ENCODE peak calls at places on chromosomes 4 and X, in seven cellular contexts. One of them, this sample, is unnamed.

GRCh38 chr4:41530741-41531140 is 7.2 kb upstream of the LIMCH1 start:
- DNase-seq in heart right ventricle: no peak
- DNase-seq in transverse colon: no peak
- DNase-seq in foreskin keratinocyte: no peak
- DNase-seq in neural progenitor cell: no peak
- DNase-seq in fibroblast of mammary gland: no peak
- DNase-seq in fibroblast of the aortic adventitia: no peak
- DNase-seq in this sample: no peak

GRCh38 chr4:3145251-3145908 is 70.9 kb downstream of the HTT start:
- DNase-seq in heart right ventricle: no peak
- DNase-seq in transverse colon: no peak
- DNase-seq in foreskin keratinocyte: no peak
- DNase-seq in neural progenitor cell: no peak
- DNase-seq in fibroblast of mammary gland: peak
- DNase-seq in fibroblast of the aortic adventitia: peak
- DNase-seq in this sample: no peak

GRCh38 chr4:3013839-3014350 is 50.5 kb downstream of the GRK4 start:
- DNase-seq in heart right ventricle: no peak
- DNase-seq in transverse colon: no peak
- DNase-seq in foreskin keratinocyte: no peak
- DNase-seq in neural progenitor cell: no peak
- DNase-seq in fibroblast of mammary gland: no peak
- DNase-seq in fibroblast of the aortic adventitia: no peak
- DNase-seq in this sample: no peak

GRCh38 chr4:24583451-24584174 is 741 bp downstream of the DHX15 start:
- DNase-seq in heart right ventricle: peak
- DNase-seq in transverse colon: peak
- DNase-seq in foreskin keratinocyte: peak
- DNase-seq in neural progenitor cell: peak
- DNase-seq in fibroblast of mammary gland: peak
- DNase-seq in fibroblast of the aortic adventitia: peak
- DNase-seq in this sample: peak

GRCh38 chrX:41677661-41678060 is 11.1 kb upstream of the GPR34 start:
- DNase-seq in heart right ventricle: no peak
- DNase-seq in transverse colon: no peak
- DNase-seq in foreskin keratinocyte: no peak
- DNase-seq in neural progenitor cell: no peak
- DNase-seq in fibroblast of mammary gland: no peak
- DNase-seq in fibroblast of the aortic adventitia: no peak
- DNase-seq in this sample: no peak

GRCh38 chrX:71103110-71103983 is 3.2 kb downstream of the CXorf65 start:
- DNase-seq in heart right ventricle: no peak
- DNase-seq in transverse colon: peak
- DNase-seq in foreskin keratinocyte: no peak
- DNase-seq in neural progenitor cell: peak
- DNase-seq in fibroblast of mammary gland: no peak
- DNase-seq in fibroblast of the aortic adventitia: no peak
- DNase-seq in this sample: peak

GRCh38 chr4:153138736-153139135 is 65.5 kb upstream of the TRIM2 start:
- DNase-seq in heart right ventricle: no peak
- DNase-seq in transverse colon: no peak
- DNase-seq in foreskin keratinocyte: no peak
- DNase-seq in neural progenitor cell: no peak
- DNase-seq in fibroblast of mammary gland: no peak
- DNase-seq in fibroblast of the aortic adventitia: no peak
- DNase-seq in this sample: no peak

GRCh38 chr4:13093170-13093569 is 391.0 kb downstream of the RAB28 start:
- DNase-seq in heart right ventricle: no peak
- DNase-seq in transverse colon: no peak
- DNase-seq in foreskin keratinocyte: no peak
- DNase-seq in neural progenitor cell: no peak
- DNase-seq in fibroblast of mammary gland: no peak
- DNase-seq in fibroblast of the aortic adventitia: no peak
- DNase-seq in this sample: no peak

GRCh38 chr4:113153529-113154101 is 104.2 kb downstream of the ANK2 start:
- DNase-seq in heart right ventricle: no peak
- DNase-seq in transverse colon: no peak
- DNase-seq in foreskin keratinocyte: no peak
- DNase-seq in neural progenitor cell: no peak
- DNase-seq in fibroblast of mammary gland: no peak
- DNase-seq in fibroblast of the aortic adventitia: no peak
- DNase-seq in this sample: no peak

GRCh38 chr4:182803235-182803634 is 114.0 kb downstream of the DCTD start:
- DNase-seq in heart right ventricle: no peak
- DNase-seq in transverse colon: no peak
- DNase-seq in foreskin keratinocyte: no peak
- DNase-seq in neural progenitor cell: no peak
- DNase-seq in fibroblast of mammary gland: no peak
- DNase-seq in fibroblast of the aortic adventitia: no peak
- DNase-seq in this sample: no peak

GRCh38 chr4:49032440-49033161 is 46.5 kb downstream of the CWH43 start:
- DNase-seq in heart right ventricle: no peak
- DNase-seq in transverse colon: no peak
- DNase-seq in foreskin keratinocyte: no peak
- DNase-seq in neural progenitor cell: no peak
- DNase-seq in fibroblast of mammary gland: peak
- DNase-seq in fibroblast of the aortic adventitia: peak
- DNase-seq in this sample: no peak

GRCh38 chrX:103878466-103879151 is 46.6 kb upstream of the RAB9B start:
- DNase-seq in heart right ventricle: peak
- DNase-seq in transverse colon: no peak
- DNase-seq in foreskin keratinocyte: peak
- DNase-seq in neural progenitor cell: no peak
- DNase-seq in fibroblast of mammary gland: peak
- DNase-seq in fibroblast of the aortic adventitia: peak
- DNase-seq in this sample: no peak

GRCh38 chr4:101724093-101724492 is 66.4 kb upstream of the BANK1 start:
- DNase-seq in heart right ventricle: no peak
- DNase-seq in transverse colon: no peak
- DNase-seq in foreskin keratinocyte: no peak
- DNase-seq in neural progenitor cell: no peak
- DNase-seq in fibroblast of mammary gland: no peak
- DNase-seq in fibroblast of the aortic adventitia: no peak
- DNase-seq in this sample: no peak

GRCh38 chr4:44157611-44158277 is 290.9 kb downstream of the KCTD8 start:
- DNase-seq in heart right ventricle: no peak
- DNase-seq in transverse colon: no peak
- DNase-seq in foreskin keratinocyte: peak
- DNase-seq in neural progenitor cell: no peak
- DNase-seq in fibroblast of mammary gland: no peak
- DNase-seq in fibroblast of the aortic adventitia: peak
- DNase-seq in this sample: no peak

GRCh38 chrX:118346258-118347094 is 570 bp downstream of the WDR44 start:
- DNase-seq in heart right ventricle: peak
- DNase-seq in transverse colon: peak
- DNase-seq in foreskin keratinocyte: no peak
- DNase-seq in neural progenitor cell: peak
- DNase-seq in fibroblast of mammary gland: no peak
- DNase-seq in fibroblast of the aortic adventitia: no peak
- DNase-seq in this sample: peak

GRCh38 chr4:121846662-121847061 is 23.0 kb upstream of the CCNA2 start:
- DNase-seq in heart right ventricle: no peak
- DNase-seq in transverse colon: no peak
- DNase-seq in foreskin keratinocyte: no peak
- DNase-seq in neural progenitor cell: no peak
- DNase-seq in fibroblast of mammary gland: no peak
- DNase-seq in fibroblast of the aortic adventitia: no peak
- DNase-seq in this sample: no peak

GRCh38 chr4:98094118-98094517 is 49.2 kb downstream of the STPG2 start:
- DNase-seq in heart right ventricle: no peak
- DNase-seq in transverse colon: no peak
- DNase-seq in foreskin keratinocyte: peak
- DNase-seq in neural progenitor cell: no peak
- DNase-seq in fibroblast of mammary gland: no peak
- DNase-seq in fibroblast of the aortic adventitia: no peak
- DNase-seq in this sample: no peak

GRCh38 chr4:121411151-121411744 is 30.4 kb upstream of the QRFPR start:
- DNase-seq in heart right ventricle: no peak
- DNase-seq in transverse colon: no peak
- DNase-seq in foreskin keratinocyte: no peak
- DNase-seq in neural progenitor cell: no peak
- DNase-seq in fibroblast of mammary gland: no peak
- DNase-seq in fibroblast of the aortic adventitia: no peak
- DNase-seq in this sample: no peak

GRCh38 chr4:11079171-11079570 is 349.5 kb downstream of the HS3ST1 start:
- DNase-seq in heart right ventricle: no peak
- DNase-seq in transverse colon: no peak
- DNase-seq in foreskin keratinocyte: peak
- DNase-seq in neural progenitor cell: no peak
- DNase-seq in fibroblast of mammary gland: peak
- DNase-seq in fibroblast of the aortic adventitia: peak
- DNase-seq in this sample: no peak

GRCh38 chr4:112234952-112235609 is 3.5 kb downstream of the AP1AR start:
- DNase-seq in heart right ventricle: peak
- DNase-seq in transverse colon: peak
- DNase-seq in foreskin keratinocyte: peak
- DNase-seq in neural progenitor cell: peak
- DNase-seq in fibroblast of mammary gland: peak
- DNase-seq in fibroblast of the aortic adventitia: peak
- DNase-seq in this sample: peak

GRCh38 chr4:44425614-44426208 is 22.9 kb downstream of the KCTD8 start:
- DNase-seq in heart right ventricle: no peak
- DNase-seq in transverse colon: no peak
- DNase-seq in foreskin keratinocyte: no peak
- DNase-seq in neural progenitor cell: peak
- DNase-seq in fibroblast of mammary gland: peak
- DNase-seq in fibroblast of the aortic adventitia: peak
- DNase-seq in this sample: peak

GRCh38 chrX:69080912-69081465 is 84.3 kb downstream of the PJA1 start:
- DNase-seq in heart right ventricle: no peak
- DNase-seq in transverse colon: no peak
- DNase-seq in foreskin keratinocyte: no peak
- DNase-seq in neural progenitor cell: no peak
- DNase-seq in fibroblast of mammary gland: no peak
- DNase-seq in fibroblast of the aortic adventitia: no peak
- DNase-seq in this sample: no peak

GRCh38 chr4:20359692-20360091 is 108.0 kb downstream of the SLIT2 start:
- DNase-seq in heart right ventricle: no peak
- DNase-seq in transverse colon: no peak
- DNase-seq in foreskin keratinocyte: no peak
- DNase-seq in neural progenitor cell: no peak
- DNase-seq in fibroblast of mammary gland: no peak
- DNase-seq in fibroblast of the aortic adventitia: no peak
- DNase-seq in this sample: no peak

GRCh38 chr4:145014365-145014764 is 83.6 kb downstream of the ANAPC10 start:
- DNase-seq in heart right ventricle: no peak
- DNase-seq in transverse colon: no peak
- DNase-seq in foreskin keratinocyte: no peak
- DNase-seq in neural progenitor cell: peak
- DNase-seq in fibroblast of mammary gland: no peak
- DNase-seq in fibroblast of the aortic adventitia: no peak
- DNase-seq in this sample: no peak
- TF ChIP-seq CTCF in heart right ventricle: no peak
- TF ChIP-seq CTCF in transverse colon: no peak
- TF ChIP-seq CTCF in foreskin keratinocyte: peak
- TF ChIP-seq CTCF in neural progenitor cell: peak
- TF ChIP-seq CTCF in fibroblast of mammary gland: no peak
- TF ChIP-seq CTCF in fibroblast of the aortic adventitia: no peak
- TF ChIP-seq CTCF in this sample: no peak

DNA sequence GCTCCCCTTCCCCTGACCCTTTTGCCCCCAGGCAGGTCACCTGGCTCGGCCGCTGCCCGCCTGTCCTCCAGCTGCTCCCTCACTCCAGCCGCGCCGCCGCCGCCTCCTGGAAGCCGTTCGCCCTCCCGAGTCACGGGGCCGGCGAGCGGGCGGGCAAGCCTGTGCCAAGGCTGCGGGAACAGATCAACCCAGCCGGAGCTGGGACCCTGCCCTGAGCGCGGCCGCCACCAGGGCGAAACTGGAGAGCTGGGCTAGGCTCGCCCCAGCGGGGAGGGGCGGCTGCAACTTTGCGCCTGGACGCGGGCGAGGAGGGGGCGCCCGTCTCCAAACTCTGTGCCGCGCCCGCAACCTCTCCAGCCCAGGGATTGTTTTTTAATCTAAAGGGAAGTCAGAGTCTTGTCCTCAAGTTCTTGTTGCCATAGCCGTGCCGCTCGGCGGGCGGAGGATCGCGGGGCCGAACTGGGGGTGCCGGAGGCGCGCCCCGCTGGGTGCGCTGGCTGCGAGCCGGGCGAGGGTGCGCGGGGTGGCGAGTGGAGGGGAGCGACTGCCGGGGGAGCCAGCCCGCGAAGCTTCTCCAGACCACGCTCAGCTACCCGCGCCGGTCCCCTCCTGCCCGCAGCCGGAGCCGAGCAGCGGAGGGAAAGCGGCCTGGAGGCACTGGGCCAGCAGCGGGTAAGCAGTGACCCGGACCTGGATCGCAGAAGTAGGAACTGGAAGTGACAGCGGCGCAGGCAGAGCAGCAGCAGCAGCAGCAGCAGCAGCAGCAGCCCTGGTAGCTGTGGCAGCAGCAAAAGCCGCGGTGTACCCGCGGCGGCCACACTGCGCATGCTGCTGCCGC is 13.4 kb downstream of the ARHGEF6 start:
- DNase-seq in heart right ventricle: peak
- DNase-seq in transverse colon: peak
- DNase-seq in foreskin keratinocyte: no peak
- DNase-seq in neural progenitor cell: peak
- DNase-seq in fibroblast of mammary gland: peak
- DNase-seq in fibroblast of the aortic adventitia: peak
- DNase-seq in this sample: peak
- TF ChIP-seq CTCF in heart right ventricle: peak
- TF ChIP-seq CTCF in transverse colon: no peak
- TF ChIP-seq CTCF in foreskin keratinocyte: peak
- TF ChIP-seq CTCF in neural progenitor cell: peak
- TF ChIP-seq CTCF in fibroblast of mammary gland: no peak
- TF ChIP-seq CTCF in fibroblast of the aortic adventitia: peak
- TF ChIP-seq CTCF in this sample: peak

DNA sequence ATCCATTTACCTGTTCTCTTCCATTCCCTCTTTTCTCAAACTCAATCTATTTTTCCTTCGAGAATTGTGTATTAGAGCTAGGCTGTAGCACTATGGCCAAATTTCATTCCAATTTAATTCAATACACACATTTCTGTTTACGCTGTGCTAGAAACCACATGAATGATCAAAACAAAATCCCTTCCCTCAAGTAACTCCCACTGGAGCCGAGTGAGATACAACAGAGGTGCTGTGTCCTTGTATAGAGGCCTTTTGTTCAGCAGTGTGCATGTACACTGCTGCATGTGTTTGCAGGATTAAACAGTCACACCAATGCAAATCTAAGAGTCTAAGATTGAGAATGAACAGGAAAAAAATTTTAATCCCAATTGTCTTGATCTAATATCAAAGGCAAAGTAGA is 734.2 kb downstream of the RAPGEF2 start:
- DNase-seq in heart right ventricle: no peak
- DNase-seq in transverse colon: no peak
- DNase-seq in foreskin keratinocyte: no peak
- DNase-seq in neural progenitor cell: no peak
- DNase-seq in fibroblast of mammary gland: no peak
- DNase-seq in fibroblast of the aortic adventitia: no peak
- DNase-seq in this sample: no peak
- TF ChIP-seq CTCF in heart right ventricle: no peak
- TF ChIP-seq CTCF in transverse colon: no peak
- TF ChIP-seq CTCF in foreskin keratinocyte: no peak
- TF ChIP-seq CTCF in neural progenitor cell: no peak
- TF ChIP-seq CTCF in fibroblast of mammary gland: no peak
- TF ChIP-seq CTCF in fibroblast of the aortic adventitia: no peak
- TF ChIP-seq CTCF in this sample: no peak

DNA sequence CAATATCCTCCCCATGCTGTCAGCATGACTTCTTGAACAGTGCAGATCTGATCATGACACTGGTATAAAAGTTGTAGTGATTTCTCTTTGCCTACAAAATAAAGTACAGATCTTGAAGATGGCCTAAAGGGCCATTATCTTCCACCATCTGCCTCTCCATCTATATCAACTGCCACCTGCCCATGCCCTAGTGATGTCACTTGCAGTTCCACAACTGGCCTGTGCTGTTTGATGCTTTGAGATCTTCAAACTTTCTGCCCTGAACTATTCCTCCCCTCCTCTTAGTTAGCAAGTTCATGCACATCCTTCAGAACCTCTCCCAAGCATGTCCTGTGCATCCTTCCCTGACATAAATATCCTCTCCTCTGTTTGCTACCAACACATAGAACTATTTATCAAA is 217.0 kb downstream of the SOWAHB start:
- DNase-seq in heart right ventricle: no peak
- DNase-seq in transverse colon: no peak
- DNase-seq in foreskin keratinocyte: no peak
- DNase-seq in neural progenitor cell: no peak
- DNase-seq in fibroblast of mammary gland: no peak
- DNase-seq in fibroblast of the aortic adventitia: no peak
- DNase-seq in this sample: no peak
- TF ChIP-seq CTCF in heart right ventricle: no peak
- TF ChIP-seq CTCF in transverse colon: peak
- TF ChIP-seq CTCF in foreskin keratinocyte: peak
- TF ChIP-seq CTCF in neural progenitor cell: no peak
- TF ChIP-seq CTCF in fibroblast of mammary gland: no peak
- TF ChIP-seq CTCF in fibroblast of the aortic adventitia: no peak
- TF ChIP-seq CTCF in this sample: no peak